ENCODE peak calls at places on chromosome 12, in seven cellular contexts. L is GM23338, R is transverse colon, Z is mammary epithelial cell, I is HL-60, G is astrocyte, Q is ovary. X is an unnamed sample.

GRCh38 chr12:93662961-93663728 is 14.0 kb upstream of the CRADD start:
- DNase-seq in L (no peak), R (no peak), Z (no peak), I (no peak), G (no peak), Q (no peak), X (no peak)

GRCh38 chr12:64801381-64801780 is 23.1 kb upstream of the TBC1D30 start:
- DNase-seq in L (peak), R (no peak), Z (no peak), I (no peak), G (no peak), Q (no peak), X (no peak)

GRCh38 chr12:15782667-15783066 is 6.5 kb downstream of the EPS8 start:
- DNase-seq in L (no peak), R (no peak), Z (no peak), I (no peak), G (peak), Q (no peak), X (no peak)

GRCh38 chr12:68317047-68317667 is 15.0 kb downstream of the MDM1 start:
- DNase-seq in L (peak), R (peak), Z (no peak), I (no peak), G (no peak), Q (peak), X (no peak)

GRCh38 chr12:80707830-80708534 is 548 bp downstream of the MYF6 start:
- DNase-seq in L (peak), R (no peak), Z (no peak), I (no peak), G (peak), Q (no peak), X (no peak)

GRCh38 chr12:124411291-124411878 is 116.5 kb downstream of the RFLNA start:
- DNase-seq in L (no peak), R (peak), Z (peak), I (no peak), G (peak), Q (peak), X (peak)

GRCh38 chr12:107684990-107685359 is 624 bp upstream of the PWP1 start:
- DNase-seq in L (peak), R (peak), Z (peak), I (no peak), G (no peak), Q (no peak), X (no peak)

GRCh38 chr12:46590991-46591703 is 218.6 kb upstream of the SLC38A2 start:
- DNase-seq in L (no peak), R (no peak), Z (no peak), I (no peak), G (no peak), Q (no peak), X (no peak)

GRCh38 chr12:630656-631632 is 32.3 kb downstream of the NINJ2 start:
- DNase-seq in L (peak), R (peak), Z (no peak), I (peak), G (no peak), Q (no peak), X (no peak)

GRCh38 chr12:88931598-88931997 is 351.3 kb upstream of the KITLG start:
- DNase-seq in L (no peak), R (no peak), Z (no peak), I (no peak), G (peak), Q (no peak), X (no peak)

GRCh38 chr12:46549527-46550265 is 177.1 kb upstream of the SLC38A2 start:
- DNase-seq in L (no peak), R (no peak), Z (peak), I (peak), G (peak), Q (no peak), X (no peak)

GRCh38 chr12:57834086-57834876 is 12.2 kb downstream of the CTDSP2 start:
- DNase-seq in L (peak), R (no peak), Z (no peak), I (no peak), G (no peak), Q (no peak), X (no peak)

GRCh38 chr12:45670339-45671065 is 59.0 kb upstream of the ARID2 start:
- DNase-seq in L (no peak), R (no peak), Z (peak), I (peak), G (no peak), Q (no peak), X (no peak)

GRCh38 chr12:102638777-102639176 is 158.4 kb upstream of the IGF1 start:
- DNase-seq in L (no peak), R (no peak), Z (no peak), I (no peak), G (peak), Q (no peak), X (no peak)

GRCh38 chr12:91563011-91563410 is 380.4 kb upstream of the DCN start:
- DNase-seq in L (no peak), R (no peak), Z (no peak), I (no peak), G (no peak), Q (no peak), X (no peak)

GRCh38 chr12:6183689-6184441 is 16.3 kb upstream of the CD9 start:
- DNase-seq in L (no peak), R (peak), Z (peak), I (no peak), G (peak), Q (no peak), X (no peak)

GRCh38 chr12:100254876-100255275 is 12.0 kb downstream of the DEPDC4 start:
- DNase-seq in L (no peak), R (no peak), Z (peak), I (no peak), G (no peak), Q (no peak), X (no peak)

GRCh38 chr12:3242199-3242863 is 165.2 kb downstream of the TSPAN9 start:
- DNase-seq in L (no peak), R (peak), Z (no peak), I (no peak), G (no peak), Q (no peak), X (no peak)

GRCh38 chr12:11719678-11720099 is 70.2 kb downstream of the ETV6 start:
- DNase-seq in L (peak), R (peak), Z (peak), I (peak), G (peak), Q (no peak), X (peak)

GRCh38 chr12:127893875-127894635 is 372.9 kb upstream of the TMEM132C start:
- DNase-seq in L (peak), R (no peak), Z (no peak), I (no peak), G (no peak), Q (no peak), X (no peak)

GRCh38 chr12:104136577-104136976 is 1.4 kb downstream of the NFYB start:
- DNase-seq in L (no peak), R (no peak), Z (no peak), I (no peak), G (peak), Q (no peak), X (no peak)

GRCh38 chr12:39272934-39273770 is 169.8 kb downstream of the KIF21A start:
- DNase-seq in L (peak), R (peak), Z (peak), I (peak), G (peak), Q (no peak), X (no peak)

GRCh38 chr12:42779186-42779859 is 189.8 kb upstream of the PRICKLE1 start:
- DNase-seq in L (no peak), R (no peak), Z (peak), I (no peak), G (peak), Q (no peak), X (peak)

GRCh38 chr12:13000616-13000934 is 510 bp upstream of the HEBP1 start:
- DNase-seq in L (peak), R (no peak), Z (no peak), I (no peak), G (no peak), Q (no peak), X (no peak)

GRCh38 chr12:121748571-121749265 is 36.2 kb downstream of the TMEM120B start:
- DNase-seq in L (peak), R (no peak), Z (no peak), I (no peak), G (peak), Q (peak), X (no peak)

GRCh38 chr12:64618953-64619590 is 8.8 kb downstream of the RASSF3 start:
- DNase-seq in L (no peak), R (no peak), Z (peak), I (peak), G (peak), Q (no peak), X (no peak)

GRCh38 chr12:51246254-51246853 is 7.7 kb downstream of the DAZAP2 start:
- DNase-seq in L (no peak), R (peak), Z (no peak), I (peak), G (peak), Q (no peak), X (no peak)

GRCh38 chr12:9134981-9135628 is 19.4 kb upstream of the A2M start:
- DNase-seq in L (peak), R (no peak), Z (peak), I (no peak), G (no peak), Q (no peak), X (no peak)

GRCh38 chr12:113247123-113248045 is 26.1 kb downstream of the TPCN1 start:
- DNase-seq in L (no peak), R (no peak), Z (peak), I (no peak), G (peak), Q (no peak), X (no peak)

GRCh38 chr12:114671321-114671663 is 12.7 kb downstream of the TBX3 start:
- DNase-seq in L (no peak), R (no peak), Z (peak), I (no peak), G (no peak), Q (no peak), X (no peak)

GRCh38 chr12:120093592-120094355 is 22.8 kb downstream of the RAB35 start:
- DNase-seq in L (peak), R (no peak), Z (no peak), I (no peak), G (no peak), Q (no peak), X (no peak)
- H3K27ac ChIP-seq in L (peak), R (no peak), Z (no peak), I (no peak), G (no peak), Q (no peak), X (no peak)

GRCh38 chr12:31315089-31315725 is 10.7 kb downstream of the SINHCAF start:
- DNase-seq in L (no peak), R (no peak), Z (no peak), I (no peak), G (no peak), Q (no peak), X (no peak)
- H3K27ac ChIP-seq in L (peak), R (no peak), Z (no peak), I (no peak), G (no peak), Q (no peak), X (no peak)

DNA sequence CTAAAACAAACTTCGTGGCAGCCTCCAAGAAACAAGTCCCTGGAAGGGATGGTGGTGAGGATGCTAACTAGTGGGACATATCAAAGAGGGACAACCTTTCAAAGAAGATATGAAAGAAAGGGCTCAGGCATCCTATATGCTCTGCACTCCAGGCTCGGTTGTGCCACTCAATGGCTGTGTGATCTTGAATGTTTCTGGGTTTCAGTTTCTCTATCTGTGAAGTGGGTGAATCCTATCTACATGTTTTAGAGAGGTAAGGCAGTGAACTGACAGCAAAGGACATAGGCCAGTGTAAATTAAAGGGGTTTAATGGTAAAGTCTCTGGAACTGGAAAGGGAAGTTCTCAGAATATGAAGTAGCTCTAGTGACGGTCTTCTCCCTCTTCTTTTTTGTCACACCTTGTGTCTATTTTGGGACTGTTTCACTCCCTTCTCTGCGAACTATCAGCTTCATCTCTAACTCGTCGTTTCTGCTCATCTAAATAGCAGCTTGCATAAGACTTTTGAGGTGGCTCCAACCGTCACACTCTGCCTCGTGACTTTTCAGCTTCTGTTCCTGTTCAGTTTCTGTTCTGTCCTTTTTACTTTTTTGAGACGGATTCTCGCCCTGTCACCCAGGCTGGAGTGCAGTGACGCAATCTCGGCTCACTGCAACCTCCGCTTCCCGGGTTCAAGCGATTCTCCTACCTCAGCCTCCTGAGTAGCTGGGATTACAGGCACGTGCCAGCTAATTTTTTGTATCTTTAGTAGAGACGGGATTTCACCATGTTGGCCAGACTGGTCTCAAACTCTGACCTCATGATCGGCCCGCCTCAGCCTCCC is 273.6 kb downstream of the SUDS3 start:
- DNase-seq in L (no peak), R (no peak), Z (no peak), I (no peak), G (no peak), Q (no peak), X (no peak)
- H3K27ac ChIP-seq in L (no peak), R (no peak), Z (no peak), I (no peak), G (no peak), Q (no peak), X (no peak)

DNA sequence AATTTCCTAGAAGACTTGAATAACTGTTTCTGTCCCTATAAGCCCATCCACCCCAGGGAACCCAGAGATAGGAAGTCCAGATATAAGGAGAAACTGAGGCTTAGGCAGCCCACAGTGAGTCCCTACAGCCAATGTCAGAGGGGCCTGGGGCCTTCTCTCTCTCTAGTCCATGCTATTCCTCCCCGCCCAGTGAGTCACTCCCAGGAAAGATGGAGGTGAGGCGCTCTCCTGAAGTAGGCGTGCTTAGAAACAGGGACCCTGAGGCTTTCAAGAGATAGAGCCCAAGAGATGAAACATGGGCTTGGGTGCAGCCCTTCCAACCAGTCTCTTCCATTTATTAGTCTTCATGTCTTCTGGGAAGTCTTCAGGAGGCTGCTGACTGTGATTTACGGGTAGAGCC is 2.3 kb upstream of the SMUG1 start:
- DNase-seq in L (no peak), R (no peak), Z (peak), I (no peak), G (no peak), Q (no peak), X (no peak)
- H3K27ac ChIP-seq in L (no peak), R (no peak), Z (no peak), I (no peak), G (no peak), Q (no peak), X (no peak)

GRCh38 chr12:98439471-98440164 is 75.8 kb upstream of the TMPO start:
- DNase-seq in L (no peak), R (no peak), Z (no peak), I (no peak), G (peak), Q (no peak), X (no peak)
- H3K27ac ChIP-seq in L (no peak), R (peak), Z (no peak), I (peak), G (peak), Q (peak), X (no peak)

GRCh38 chr12:106600503-106600902 is 17.7 kb downstream of the RFX4 start:
- DNase-seq in L (peak), R (no peak), Z (no peak), I (no peak), G (no peak), Q (no peak), X (no peak)

GRCh38 chr12:106601031-106601430 is 18.2 kb downstream of the RFX4 start:
- DNase-seq in L (peak), R (no peak), Z (no peak), I (no peak), G (no peak), Q (no peak), X (no peak)

GRCh38 chr12:106601548-106601947 is 18.7 kb downstream of the RFX4 start:
- DNase-seq in L (peak), R (no peak), Z (no peak), I (no peak), G (no peak), Q (no peak), X (no peak)

GRCh38 chr12:106598003-106598402 is 15.2 kb downstream of the RFX4 start:
- DNase-seq in L (no peak), R (no peak), Z (no peak), I (no peak), G (no peak), Q (no peak), X (no peak)

GRCh38 chr12:106599302-106599701 is 16.5 kb downstream of the RFX4 start:
- DNase-seq in L (no peak), R (no peak), Z (no peak), I (no peak), G (no peak), Q (no peak), X (no peak)
- H3K27ac ChIP-seq in L (no peak), R (no peak), Z (no peak), I (no peak), G (no peak), Q (no peak), X (no peak)

GRCh38 chr12:119869720-119870119 is 7.4 kb downstream of the CIT start:
- DNase-seq in L (no peak), R (no peak), Z (peak), I (no peak), G (peak), Q (no peak), X (peak)

GRCh38 chr12:119864591-119864990 is 12.5 kb downstream of the CIT start:
- DNase-seq in L (no peak), R (no peak), Z (no peak), I (no peak), G (no peak), Q (no peak), X (no peak)

GRCh38 chr12:119870462-119870861 is 6.7 kb downstream of the CIT start:
- DNase-seq in L (no peak), R (no peak), Z (peak), I (no peak), G (no peak), Q (no peak), X (no peak)

GRCh38 chr12:119868992-119869391 is 8.1 kb downstream of the CIT start:
- DNase-seq in L (no peak), R (no peak), Z (peak), I (no peak), G (no peak), Q (no peak), X (no peak)
- H3K27ac ChIP-seq in L (no peak), R (no peak), Z (peak), I (no peak), G (peak), Q (no peak), X (peak)

X was measured in epithelial cell of prostate.